ENCODE peak calls at places on chromosomes 1 and 21, in five cellular contexts. T is H9, R is mesenchymal stem cell, A is H1, Q is neuronal stem cell. D is an unnamed sample.

GRCh38 chr1:199901341-199901740 is 126.2 kb upstream of the NR5A2 start:
- DNase-seq in T (no peak), R (no peak), A (no peak), Q (no peak), D (no peak)

GRCh38 chr1:42837742-42838141 is 8.7 kb upstream of the ZNF691 start:
- DNase-seq in T (no peak), R (no peak), A (no peak), Q (no peak), D (no peak)

GRCh38 chr1:99445486-99445885 is 181.2 kb downstream of the PLPPR4 start:
- DNase-seq in T (no peak), R (no peak), A (no peak), Q (no peak), D (peak; percentile 81)

GRCh38 chr1:160901768-160902167 is 16.8 kb upstream of the ITLN1 start:
- DNase-seq in T (no peak), R (no peak), A (no peak), Q (no peak), D (no peak)

GRCh38 chr1:180169641-180170155 is 15.0 kb downstream of the QSOX1 start:
- DNase-seq in T (no peak), R (no peak), A (no peak), Q (no peak), D (no peak)

GRCh38 chr1:84603223-84603622 is 29.0 kb upstream of the CTBS start:
- DNase-seq in T (no peak), R (no peak), A (no peak), Q (no peak), D (peak; percentile 68)

GRCh38 chr1:46043491-46044017 is 88.9 kb downstream of the PIK3R3 start:
- DNase-seq in T (peak; percentile 67), R (no peak), A (peak; percentile 41), Q (no peak), D (no peak)

GRCh38 chr1:169509354-169509753 is 23.6 kb upstream of the SLC19A2 start:
- DNase-seq in T (no peak), R (peak; percentile 26), A (no peak), Q (no peak), D (no peak)

GRCh38 chr1:154911691-154912550 is 24.6 kb downstream of the PMVK start:
- DNase-seq in T (no peak), R (no peak), A (no peak), Q (no peak), D (no peak)

GRCh38 chr1:151131832-151132675 is 14.4 kb downstream of the SEMA6C start:
- DNase-seq in T (peak; percentile 60), R (peak; percentile 44), A (no peak), Q (no peak), D (no peak)

GRCh38 chr1:43305926-43306687 is 5.3 kb downstream of the TIE1 start:
- DNase-seq in T (no peak), R (no peak), A (no peak), Q (no peak), D (no peak)

GRCh38 chr1:235650341-235651169 is 971 bp upstream of the GNG4 start:
- DNase-seq in T (peak; percentile 77), R (no peak), A (no peak), Q (peak; percentile 53), D (no peak)

GRCh38 chr1:8589571-8589970 is 227.9 kb downstream of the RERE start:
- DNase-seq in T (no peak), R (no peak), A (no peak), Q (no peak), D (no peak)

GRCh38 chr1:165315481-165315880 is 41.0 kb downstream of the LMX1A start:
- DNase-seq in T (no peak), R (no peak), A (no peak), Q (no peak), D (no peak)

GRCh38 chr1:42851420-42851819 is 5.0 kb downstream of the ZNF691 start:
- DNase-seq in T (no peak), R (no peak), A (no peak), Q (no peak), D (no peak)

GRCh38 chr1:220551001-220551400 is 23.1 kb downstream of the MARK1 start:
- DNase-seq in T (no peak), R (no peak), A (no peak), Q (no peak), D (no peak)

GRCh38 chr1:206534552-206534951 is 27.2 kb downstream of the RASSF5 start:
- DNase-seq in T (no peak), R (no peak), A (no peak), Q (no peak), D (no peak)

GRCh38 chr1:20178634-20179368 is 7.1 kb upstream of the UBXN10 start:
- DNase-seq in T (no peak), R (no peak), A (no peak), Q (no peak), D (no peak)

GRCh38 chr1:104855550-104855949 is 1105.9 kb downstream of the AMY1C start:
- DNase-seq in T (peak; percentile 29), R (no peak), A (no peak), Q (no peak), D (no peak)

DNA sequence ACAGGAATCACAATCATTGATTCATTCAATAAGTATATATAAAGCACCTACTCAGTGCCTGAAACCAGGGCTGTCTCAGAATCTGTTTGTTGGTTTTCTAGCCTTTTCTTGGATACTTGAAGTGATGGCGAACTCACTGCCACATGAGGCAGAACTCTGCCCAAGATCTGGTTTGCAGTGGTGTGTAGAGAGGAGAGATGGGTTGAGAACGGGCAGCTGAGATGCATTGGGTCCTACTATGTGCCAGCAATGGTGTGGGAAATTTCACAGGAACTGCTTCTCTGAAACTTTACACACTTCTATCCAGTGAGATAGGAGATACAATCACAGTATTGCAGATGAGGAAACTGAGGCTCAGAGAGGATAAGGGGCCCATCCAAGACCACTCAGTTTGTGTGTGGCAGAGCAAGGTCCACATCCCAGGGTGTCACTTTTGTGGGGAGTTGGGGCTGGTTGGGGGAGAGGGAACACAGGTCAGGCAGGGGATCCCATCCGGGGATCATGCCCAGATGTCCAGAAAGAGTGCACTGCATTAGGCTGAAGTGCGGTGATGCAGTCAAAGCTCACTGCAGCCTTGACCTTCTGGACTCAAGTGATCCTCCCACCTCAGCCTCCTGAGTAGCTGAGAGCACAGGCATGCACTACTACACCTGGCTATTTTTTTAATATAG is 83.7 kb upstream of the IFFO2 start:
- DNase-seq in T (no peak), R (no peak), A (no peak), Q (no peak), D (no peak)
- H2BK15ac ChIP-seq in T (no peak overlapping the region), R (no peak overlapping the region), A (no peak overlapping the region), Q (no peak overlapping the region), D (no peak overlapping the region)

GRCh38 chr1:185634704-185635103 is 99.5 kb upstream of the HMCN1 start:
- DNase-seq in T (no peak), R (no peak), A (no peak), Q (no peak), D (no peak)

GRCh38 chr1:185627136-185627535 is 107.1 kb upstream of the HMCN1 start:
- DNase-seq in T (no peak), R (no peak), A (no peak), Q (no peak), D (no peak)

GRCh38 chr1:185628102-185628501 is 106.1 kb upstream of the HMCN1 start:
- DNase-seq in T (no peak), R (no peak), A (no peak), Q (no peak), D (no peak)

GRCh38 chr1:185636848-185637247 is 97.3 kb upstream of the HMCN1 start:
- DNase-seq in T (no peak), R (no peak), A (no peak), Q (no peak), D (no peak)

GRCh38 chr1:185632659-185633428 is 101.3 kb upstream of the HMCN1 start:
- DNase-seq in T (no peak), R (peak; percentile 61), A (no peak), Q (no peak), D (peak; percentile 34)
- H3K18ac ChIP-seq in T (no peak overlapping the region), R (no peak overlapping the region), A (no peak overlapping the region), Q (no peak overlapping the region), D (no peak overlapping the region)

DNA sequence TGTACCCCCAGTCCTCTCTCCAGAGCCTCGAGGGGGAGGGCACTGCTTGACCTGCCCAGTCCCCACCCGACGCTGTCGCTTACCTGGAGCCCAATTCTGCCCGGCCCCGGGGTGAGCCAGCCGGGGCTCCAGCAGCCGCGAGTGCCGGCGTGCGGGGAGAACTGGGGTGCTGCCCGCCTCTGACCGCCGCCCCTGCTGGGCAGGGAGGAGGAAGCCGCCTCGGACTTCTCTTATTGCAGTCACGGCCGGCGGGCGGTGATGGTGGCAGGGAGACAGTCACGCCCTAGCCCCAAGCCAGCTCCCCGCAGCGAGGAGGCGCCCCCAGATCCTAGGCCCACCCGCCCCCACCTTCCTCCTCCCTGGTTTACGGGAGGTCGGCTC is at the start of gene FGR:
- DNase-seq in T (no peak), R (no peak), A (no peak), Q (no peak), D (no peak)
- H2AFZ ChIP-seq in T (no peak within 1 kb of the TSS), R (no peak within 1 kb of the TSS), A (peak within 1 kb of the TSS; percentile 70), Q (peak within 1 kb of the TSS; percentile 50), D (peak within 1 kb of the TSS; percentile 85)

DNA sequence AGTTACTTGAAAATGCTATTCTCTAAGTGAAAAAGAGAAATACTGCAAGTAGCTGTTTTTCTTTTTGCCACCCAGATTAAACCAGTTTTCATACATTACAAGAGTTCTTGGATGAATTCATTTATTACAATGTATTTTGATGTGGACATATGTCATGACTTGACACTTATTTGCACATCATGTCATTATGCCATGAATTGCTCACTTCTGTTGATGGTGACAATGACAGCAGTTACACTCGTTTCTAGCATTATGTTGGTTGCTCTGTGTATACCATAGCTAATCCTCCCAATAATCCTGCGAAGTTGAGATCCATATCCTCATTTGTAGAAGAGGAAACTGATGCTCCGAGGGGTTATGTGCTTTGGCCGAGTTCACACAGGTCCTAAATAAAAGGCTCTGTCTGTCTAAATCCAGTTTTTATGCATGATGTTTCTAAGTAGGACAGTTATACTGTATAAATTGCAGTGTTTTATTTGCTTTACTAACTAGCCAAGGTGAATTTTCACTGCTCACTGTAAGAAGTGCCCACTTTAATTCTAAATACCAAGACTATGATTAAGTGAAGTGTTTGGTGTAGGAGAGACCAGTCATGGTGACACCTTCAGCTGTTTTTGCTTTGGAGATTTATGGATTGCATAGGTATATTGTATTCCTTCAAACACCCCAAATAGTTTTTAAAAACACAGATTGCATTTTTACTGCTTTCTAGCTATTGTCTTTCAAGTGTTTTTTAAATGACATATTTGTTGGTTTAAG is 56.7 kb downstream of the PRDM2 start:
- DNase-seq in T (no peak), R (no peak), A (no peak), Q (no peak), D (no peak)
- H2BK15ac ChIP-seq in T (no peak overlapping the region), R (no peak overlapping the region), A (no peak overlapping the region), Q (no peak overlapping the region), D (no peak overlapping the region)

DNA sequence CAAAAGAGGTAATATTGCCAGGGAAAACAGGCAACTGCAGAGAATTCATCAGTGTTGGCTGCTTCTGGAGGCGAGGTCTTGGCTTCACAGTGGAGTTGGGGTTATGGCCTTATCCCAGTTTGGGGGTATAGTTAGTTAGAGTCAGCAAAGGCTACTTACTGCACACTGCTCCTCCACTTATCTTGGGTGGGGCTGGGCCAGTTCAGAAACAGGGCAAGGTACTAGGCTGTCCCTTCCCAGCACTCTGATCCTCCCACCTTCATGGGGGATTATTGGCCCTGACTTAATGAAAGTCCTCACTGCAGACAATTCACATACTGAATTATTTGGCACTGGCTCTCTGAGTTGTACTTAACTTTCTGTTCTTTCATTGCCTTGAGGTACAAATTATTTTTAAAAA is 189.6 kb downstream of the NRIP1 start:
- DNase-seq in T (no peak), R (no peak), A (no peak), Q (no peak), D (no peak)
- H3K18ac ChIP-seq in T (no peak overlapping the region), R (no peak overlapping the region), A (no peak overlapping the region), Q (no peak overlapping the region), D (no peak overlapping the region)